ENCODE peak calls at places on chromosomes 6 and 20, in ten cellular contexts. S is heart left ventricle; W is body of pancreas; B is mammary epithelial cell; M is mucosa of descending colon; E is CD8-positive, alpha-beta memory T cell; I is pancreas; Q is heart right ventricle; U is CD4-positive, CD25-positive, alpha-beta regulatory T cell; T is HCT116. J is an unnamed sample. For H3K9me3, the result is how much of the 10 kb centered on the place peaks cover.

GRCh38 chr6:26576929-26577719 is 19.6 kb upstream of the ABT1 start:
- DNase-seq in S (peak), W (no peak), B (peak), M (no peak), E (peak), I (no peak), Q (peak), U (peak), T (peak), J (peak)

GRCh38 chr6:30396833-30397479 is 52.0 kb downstream of the RPP21 start:
- DNase-seq in S (peak), W (peak), B (peak), M (peak), E (peak), I (peak), Q (peak), U (peak), T (peak), J (peak)

GRCh38 chr6:48977573-48977972 is 485.5 kb downstream of the MMUT start:
- DNase-seq in S (no peak), W (no peak), B (no peak), M (no peak), E (no peak), I (no peak), Q (no peak), U (no peak), T (no peak), J (no peak)

GRCh38 chr20:17638835-17639407 is 43.1 kb downstream of the RRBP1 start:
- DNase-seq in S (no peak), W (no peak), B (no peak), M (no peak), E (no peak), I (no peak), Q (no peak), U (no peak), T (no peak), J (no peak)

GRCh38 chr6:70686548-70687133 is 19.0 kb downstream of the SMAP1 start:
- DNase-seq in S (no peak), W (no peak), B (peak), M (no peak), E (peak), I (no peak), Q (peak), U (peak), T (no peak), J (no peak)

GRCh38 chr20:4724459-4725262 is 3.0 kb downstream of the PRND start:
- DNase-seq in S (no peak), W (no peak), B (no peak), M (no peak), E (no peak), I (no peak), Q (no peak), U (no peak), T (no peak), J (no peak)

GRCh38 chr6:69780585-69781178 is 16.1 kb downstream of the LMBRD1 start:
- DNase-seq in S (no peak), W (no peak), B (peak), M (no peak), E (no peak), I (no peak), Q (no peak), U (no peak), T (no peak), J (no peak)

GRCh38 chr20:62571667-62572344 is 70.5 kb upstream of the SLCO4A1 start:
- DNase-seq in S (no peak), W (no peak), B (no peak), M (no peak), E (no peak), I (no peak), Q (no peak), U (peak), T (peak), J (no peak)

GRCh38 chr6:77332915-77333623 is 130.2 kb downstream of the HTR1B start:
- DNase-seq in S (no peak), W (no peak), B (no peak), M (peak), E (no peak), I (peak), Q (no peak), U (no peak), T (no peak), J (no peak)

GRCh38 chr6:7541175-7542064 is at the start of gene DSP:
- DNase-seq in S (peak), W (peak), B (peak), M (peak), E (peak), I (peak), Q (peak), U (peak), T (peak), J (no peak)

GRCh38 chr20:58213112-58213511 is 15.3 kb downstream of the ANKRD60 start:
- DNase-seq in S (no peak), W (no peak), B (no peak), M (no peak), E (no peak), I (no peak), Q (no peak), U (no peak), T (no peak), J (no peak)

GRCh38 chr6:157186785-157187181 is 136.5 kb downstream of the TMEM242 start:
- DNase-seq in S (no peak), W (no peak), B (no peak), M (no peak), E (no peak), I (no peak), Q (no peak), U (peak), T (no peak), J (no peak)

GRCh38 chr6:167000759-167001158 is 1.6 kb downstream of the CEP43 start:
- DNase-seq in S (no peak), W (no peak), B (no peak), M (no peak), E (no peak), I (no peak), Q (no peak), U (no peak), T (no peak), J (no peak)

GRCh38 chr6:166999845-167000253 is 652 bp downstream of the CEP43 start:
- DNase-seq in S (no peak), W (no peak), B (no peak), M (no peak), E (no peak), I (no peak), Q (no peak), U (peak), T (no peak), J (no peak)

GRCh38 chr6:167007930-167008329 is 8.7 kb downstream of the CEP43 start:
- DNase-seq in S (no peak), W (no peak), B (no peak), M (no peak), E (no peak), I (no peak), Q (no peak), U (no peak), T (no peak), J (no peak)

DNA sequence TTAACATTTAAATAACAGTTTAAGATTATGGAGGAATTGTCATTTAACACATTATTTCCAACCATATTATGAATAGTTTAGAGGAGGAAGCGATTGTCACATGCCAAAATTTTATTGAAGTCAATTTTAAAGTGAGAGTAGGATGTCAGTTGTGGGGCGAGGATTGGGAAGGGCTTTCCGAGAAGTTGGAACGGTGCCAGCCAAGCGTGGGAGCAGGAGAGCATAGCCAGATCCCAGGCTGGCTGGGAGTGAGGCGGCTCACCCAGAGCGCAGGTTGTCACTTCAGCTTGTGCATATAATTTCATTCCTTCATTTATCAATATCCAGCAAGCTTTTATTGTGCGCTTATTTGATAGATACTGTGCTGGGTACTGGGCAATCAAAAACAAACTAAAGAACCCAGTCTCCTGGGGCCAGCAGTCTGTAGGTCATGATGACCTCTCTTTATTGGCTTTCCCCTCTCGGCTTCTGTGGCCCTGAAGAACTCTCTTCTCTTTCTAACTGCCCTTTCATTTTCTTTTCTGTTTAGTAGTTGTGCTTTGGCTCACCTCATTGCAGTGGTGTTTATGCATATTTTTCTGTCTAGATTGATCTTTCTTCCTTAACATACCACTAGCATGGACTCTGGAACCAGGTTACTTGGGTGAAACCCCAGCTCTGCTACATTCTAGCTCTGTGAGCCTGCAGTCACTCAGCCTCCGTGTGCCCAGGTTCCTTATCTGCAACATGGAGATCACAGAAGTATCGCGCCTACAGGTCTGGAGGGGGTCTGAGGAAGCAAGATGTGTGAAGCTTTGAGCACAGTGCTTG is 6.4 kb downstream of the CEP43 start:
- DNase-seq in S (peak), W (peak), B (no peak), M (no peak), E (no peak), I (peak), Q (peak), U (no peak), T (no peak), J (no peak)
- H3K9me3 ChIP-seq in S (under half), W (under half), B (under half), M (under half), E (under half), I (under half), Q (under half), U (under half), T (under half), J (under half)

DNA sequence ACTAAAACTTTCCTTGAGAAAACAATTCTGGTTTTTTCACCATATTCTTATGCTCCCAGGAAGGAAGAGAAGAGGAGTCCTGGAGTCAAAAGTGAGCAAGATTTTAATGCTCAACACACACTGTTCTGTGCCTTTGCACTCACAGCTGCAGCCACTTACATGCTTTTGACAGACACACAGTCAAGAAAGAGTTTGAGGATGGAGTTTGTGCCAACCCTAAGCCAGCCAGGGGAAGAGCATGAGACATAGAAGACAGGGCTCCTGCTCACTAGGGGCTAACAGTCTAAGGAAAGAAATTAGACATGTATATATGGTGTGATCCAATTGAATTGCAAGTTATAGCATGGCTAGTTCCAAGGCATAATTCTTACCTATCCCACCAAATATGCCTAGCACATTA is 37.1 kb upstream of the IL17A start:
- DNase-seq in S (no peak), W (no peak), B (no peak), M (no peak), E (no peak), I (no peak), Q (no peak), U (no peak), T (no peak), J (no peak)
- H3K9me3 ChIP-seq in S (under half), W (under half), B (under half), M (under half), E (under half), I (under half), Q (under half), U (under half), T (under half), J (under half)

GRCh38 chr6:111795558-111795957 is 77.7 kb downstream of the FYN start:
- DNase-seq in S (no peak), W (no peak), B (no peak), M (no peak), E (no peak), I (no peak), Q (no peak), U (no peak), T (no peak), J (no peak)
- H3K9me3 ChIP-seq in S (under half), W (under half), B (under half), M (under half), E (under half), I (under half), Q (under half), U (under half), T (under half), J (under half)

DNA sequence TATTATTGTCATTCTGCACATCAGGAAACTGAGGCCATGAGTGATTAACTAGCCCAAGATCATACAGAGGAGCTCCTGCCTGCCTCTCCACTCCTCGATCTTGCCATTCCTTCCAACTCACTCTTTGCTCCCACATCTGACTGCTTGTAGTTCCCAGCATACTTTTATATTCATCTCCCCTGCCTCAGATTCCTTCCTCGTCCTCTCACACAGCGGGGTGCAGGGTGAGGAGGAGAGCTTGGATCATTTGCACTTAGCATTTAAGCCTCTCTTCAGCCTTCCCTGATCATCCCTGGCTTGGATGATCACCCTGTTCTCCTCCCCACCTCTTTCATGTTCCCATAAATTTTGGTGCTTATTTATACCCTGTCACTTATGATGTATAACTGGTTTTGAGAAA is 515.1 kb upstream of the SOX4 start:
- DNase-seq in S (no peak), W (no peak), B (no peak), M (no peak), E (no peak), I (no peak), Q (no peak), U (no peak), T (no peak), J (no peak)
- H3K9me3 ChIP-seq in S (under half), W (under half), B (under half), M (under half), E (under half), I (under half), Q (under half), U (under half), T (under half), J (under half)

DNA sequence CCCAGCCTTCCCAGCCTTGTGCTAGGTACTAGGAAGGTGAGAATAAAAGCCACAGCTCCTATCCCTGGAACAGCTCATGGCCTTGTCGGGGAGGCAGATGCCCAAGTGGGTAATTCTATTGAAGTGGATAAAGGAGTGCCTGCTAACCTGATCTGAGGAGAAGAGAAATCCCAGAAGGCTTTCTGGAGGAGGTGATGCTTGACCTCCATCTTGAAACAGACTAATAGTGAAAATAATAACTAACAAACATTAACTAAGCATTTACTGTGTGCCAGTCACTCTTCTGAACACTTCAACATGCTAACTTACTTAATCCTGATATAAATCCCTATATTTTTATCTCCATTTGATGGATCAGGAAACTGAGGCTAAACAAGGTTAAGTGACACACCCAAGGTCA is 493.2 kb upstream of the CHD6 start:
- DNase-seq in S (no peak), W (no peak), B (no peak), M (no peak), E (no peak), I (no peak), Q (no peak), U (no peak), T (no peak), J (no peak)
- H3K9me3 ChIP-seq in S (under half), W (under half), B (under half), M (under half), E (under half), I (under half), Q (under half), U (under half), T (under half), J (under half)

DNA sequence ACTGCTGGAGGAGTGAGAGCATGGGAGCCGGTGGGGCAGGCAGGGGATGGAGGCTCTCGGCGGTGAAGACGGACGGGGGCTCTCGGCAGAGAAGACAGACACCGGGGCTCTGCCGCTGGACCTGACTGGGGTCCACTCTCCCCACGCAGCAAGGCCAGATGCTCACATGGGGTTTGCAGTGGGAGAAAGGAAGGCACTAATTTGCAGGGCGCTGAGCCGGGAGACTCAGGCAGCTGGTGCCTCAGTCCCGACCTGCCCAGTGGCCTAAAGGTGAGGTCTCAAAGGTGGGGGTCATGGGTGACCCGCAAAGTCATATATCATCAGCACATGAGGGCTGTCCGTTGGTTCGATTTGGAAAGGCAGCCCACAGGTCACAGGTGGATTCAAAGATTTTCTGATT is 187.3 kb downstream of the ERMARD start:
- DNase-seq in S (no peak), W (no peak), B (no peak), M (no peak), E (no peak), I (no peak), Q (no peak), U (no peak), T (no peak), J (no peak)
- H3K9me3 ChIP-seq in S (under half), W (under half), B (under half), M (under half), E (under half), I (under half), Q (under half), U (under half), T (under half), J (under half)

GRCh38 chr20:40085513-40085912 is 603.5 kb downstream of the MAFB start:
- DNase-seq in S (no peak), W (no peak), B (no peak), M (no peak), E (no peak), I (no peak), Q (no peak), U (no peak), T (no peak), J (no peak)

GRCh38 chr20:40080059-40080652 is 608.9 kb downstream of the MAFB start:
- DNase-seq in S (no peak), W (peak), B (no peak), M (no peak), E (no peak), I (no peak), Q (no peak), U (no peak), T (no peak), J (no peak)

GRCh38 chr20:40087496-40087895 is 601.5 kb downstream of the MAFB start:
- DNase-seq in S (no peak), W (no peak), B (no peak), M (no peak), E (no peak), I (no peak), Q (no peak), U (no peak), T (no peak), J (no peak)

GRCh38 chr20:40082436-40082835 is 606.6 kb downstream of the MAFB start:
- DNase-seq in S (no peak), W (no peak), B (no peak), M (no peak), E (no peak), I (no peak), Q (no peak), U (no peak), T (no peak), J (no peak)

DNA sequence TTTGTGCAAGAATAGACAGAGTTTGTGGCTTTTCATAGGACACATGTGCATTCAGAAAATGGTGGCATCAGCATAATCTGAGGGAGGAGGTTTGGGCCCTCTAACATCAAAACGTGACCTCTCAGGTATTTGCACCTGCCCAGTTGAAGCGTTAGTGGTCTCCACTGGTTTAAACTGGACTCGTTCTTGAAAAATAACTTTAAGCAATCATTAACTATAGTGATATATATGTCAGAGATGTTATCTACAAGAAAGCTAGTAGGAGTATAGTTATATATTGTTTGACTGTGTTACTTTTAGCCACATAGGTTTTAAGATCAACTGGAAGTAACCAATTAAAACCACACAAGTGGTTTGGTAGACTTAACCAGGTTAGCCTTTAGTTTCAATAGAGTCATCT is 607.4 kb downstream of the MAFB start:
- DNase-seq in S (no peak), W (no peak), B (no peak), M (no peak), E (no peak), I (no peak), Q (no peak), U (no peak), T (no peak), J (no peak)
- H3K9me3 ChIP-seq in S (under half), W (under half), B (under half), M (under half), E (under half), I (under half), Q (under half), U (under half), T (under half), J (under half)

J was measured in T-helper 17 cell.